ENCODE peak calls at places on chromosomes 1 and 21, in four cellular contexts. P, U, Q and X are unnamed samples.
A peak's percentile ranks its signal among the peaks of the same experiment; 100 is the strongest.

GRCh38 chr1:237416924-237417655 is 375.1 kb downstream of the RYR2 start:
- DNase-seq in Q (no peak), U (no peak), P (no peak), X (no peak)

GRCh38 chr1:39269791-39270342 is 65.4 kb downstream of the MACF1 start:
- DNase-seq in P (no peak), U (peak; percentile 55), Q (no peak), X (no peak)

GRCh38 chr21:41582866-41583265 is 74.9 kb upstream of the TMPRSS2 start:
- DNase-seq in P (no peak), U (no peak), Q (no peak), X (no peak)

GRCh38 chr1:39076127-39076798 is 50.1 kb downstream of the NDUFS5 start:
- DNase-seq in U (peak; percentile 29), Q (peak; percentile 65), P (no peak), X (no peak)

GRCh38 chr1:221887091-221887746 is 145.3 kb upstream of the DUSP10 start:
- DNase-seq in U (peak; percentile 100), Q (peak; percentile 35), P (peak; percentile 40), X (no peak)

GRCh38 chr1:175792126-175792525 is 48.7 kb upstream of the TNR start:
- DNase-seq in U (no peak), P (no peak), Q (no peak), X (no peak)

GRCh38 chr1:245418029-245418428 is 263.2 kb downstream of the KIF26B start:
- DNase-seq in Q (no peak), P (no peak), U (no peak), X (no peak)

GRCh38 chr21:35256468-35256988 is 207.4 kb upstream of the RUNX1 start:
- DNase-seq in U (peak; percentile 99), Q (peak; percentile 45), P (peak; percentile 88), X (no peak)

GRCh38 chr1:44031051-44031899 is at the start of gene SLC6A9:
- DNase-seq in P (peak; percentile 78), Q (no peak), U (peak; percentile 67), X (peak; percentile 57)

GRCh38 chr1:113391643-113392271 is 1.4 kb downstream of the MAGI3 start:
- DNase-seq in U (peak; percentile 63), P (no peak), Q (no peak), X (peak; percentile 4)

GRCh38 chr1:170836146-170836545 is 99.2 kb upstream of the MROH9 start:
- DNase-seq in U (no peak), P (no peak), Q (no peak), X (no peak)

GRCh38 chr1:6108937-6109636 is 63.4 kb downstream of the KCNAB2 start:
- DNase-seq in P (no peak), U (peak; percentile 50), Q (no peak), X (no peak)

GRCh38 chr1:53084589-53084971 is 22.6 kb downstream of the PODN start:
- DNase-seq in P (no peak), U (no peak), Q (no peak), X (no peak)

GRCh38 chr1:176696109-176696508 is 233.1 kb downstream of the PAPPA2 start:
- DNase-seq in Q (no peak), P (no peak), U (peak; percentile 84), X (no peak)

GRCh38 chr1:199170711-199171110 is 531.9 kb downstream of the PTPRC start:
- DNase-seq in P (no peak), U (peak; percentile 12), Q (no peak), X (no peak)

GRCh38 chr21:15121655-15122120 is 56.9 kb upstream of the NRIP1 start:
- DNase-seq in Q (no peak), P (peak; percentile 48), U (peak; percentile 11), X (no peak)

GRCh38 chr1:110087812-110088738 is 17.6 kb upstream of the ALX3 start:
- DNase-seq in U (peak; percentile 31), Q (peak; percentile 30), P (peak; percentile 42), X (no peak)

GRCh38 chr21:45590246-45590725 is 48.0 kb upstream of the SLC19A1 start:
- DNase-seq in U (peak; percentile 7), P (peak; percentile 71), Q (peak; percentile 33), X (peak; percentile 72)

GRCh38 chr21:43864313-43864805 is 664 bp upstream of the AGPAT3 start:
- DNase-seq in U (peak; percentile 50), P (peak; percentile 52), Q (no peak), X (peak; percentile 15)

GRCh38 chr1:226402615-226403521 is 5.0 kb downstream of the PARP1 start:
- DNase-seq in P (no peak), Q (no peak), U (no peak), X (no peak)

GRCh38 chr1:203776636-203777035 is 11.7 kb downstream of the LAX1 start:
- DNase-seq in U (no peak), P (no peak), Q (no peak), X (no peak)

GRCh38 chr1:219330669-219331068 is 157.0 kb downstream of the LYPLAL1 start:
- DNase-seq in P (no peak), Q (no peak), U (no peak), X (no peak)

GRCh38 chr1:43902058-43902831 is 31.4 kb upstream of the ARTN start:
- DNase-seq in P (no peak), Q (no peak), U (no peak), X (no peak)

GRCh38 chr1:65992160-65993046 is 199.7 kb downstream of the PDE4B start:
- DNase-seq in P (no peak), Q (no peak), U (no peak), X (no peak)

GRCh38 chr1:89581859-89582258 is 51.1 kb upstream of the LRRC8C start:
- DNase-seq in U (peak; percentile 44), P (no peak), Q (no peak), X (no peak)

GRCh38 chr1:170790651-170791071 is 126.7 kb downstream of the PRRX1 start:
- DNase-seq in Q (no peak), U (no peak), P (no peak), X (no peak)

GRCh38 chr1:31605908-31606427 is 11.5 kb upstream of the HCRTR1 start:
- DNase-seq in Q (no peak), P (no peak), U (peak; percentile 32), X (no peak)

GRCh38 chr1:90834354-90835171 is 117.5 kb upstream of the BARHL2 start:
- DNase-seq in P (no peak), Q (no peak), U (no peak), X (no peak)

GRCh38 chr1:173330149-173330951 is 123.2 kb upstream of the TNFSF4 start:
- DNase-seq in U (peak; percentile 52), Q (no peak), P (no peak), X (no peak)
- TF ChIP-seq CTCF in U (no peak), Q (no peak), P (no peak), X (no peak)

GRCh38 chr1:56411021-56411420 is 168.3 kb downstream of the PLPP3 start:
- DNase-seq in U (no peak), P (no peak), Q (no peak), X (no peak)
- H3K27ac ChIP-seq in U (no peak overlapping the region), P (no peak overlapping the region), Q (peak overlapping the region; percentile 51), X (no peak overlapping the region)

DNA sequence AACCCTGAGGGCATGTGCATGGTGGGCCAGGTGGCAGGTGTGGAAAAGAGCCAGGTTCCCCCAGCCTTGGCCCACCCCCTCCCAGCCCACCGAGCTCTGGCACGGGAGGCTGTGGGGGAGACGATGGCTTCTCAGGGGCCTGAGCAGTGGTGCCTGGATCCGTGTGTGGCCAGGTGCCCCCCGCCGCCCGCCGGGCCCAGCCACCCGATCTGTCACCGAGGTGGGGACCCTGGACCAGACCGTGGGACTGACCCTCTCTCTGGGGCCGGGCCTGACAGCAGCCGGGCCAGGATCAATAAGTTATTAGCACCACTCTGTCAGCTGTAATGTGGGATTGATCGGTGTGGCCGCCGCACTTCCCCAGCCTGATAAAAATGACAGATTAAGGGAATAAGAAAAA is 13.8 kb downstream of the SAMD11 start:
- DNase-seq in U (no peak), P (no peak), Q (no peak), X (no peak)
- H3K27me3 ChIP-seq in U (peaks cover 45% of the 10 kb centered on the region), P (peaks cover 5% of the 10 kb centered on the region), Q (no peaks in the 10 kb centered on the region), X (peaks cover 62% of the 10 kb centered on the region)

GRCh38 chr1:47617381-47618221 is 179.8 kb downstream of the FOXD2 start:
- DNase-seq in Q (no peak), P (peak; percentile 19), U (no peak), X (no peak)
- TF ChIP-seq CTCF in Q (no peak), P (no peak), U (no peak), X (no peak)

GRCh38 chr21:33924079-33924765 is 8.6 kb upstream of the ATP5PO start:
- DNase-seq in U (peak; percentile 52), Q (peak; percentile 86), P (peak; percentile 88), X (peak; percentile 89)
- H3K27ac ChIP-seq in U (no peak overlapping the region), Q (peak overlapping the region; percentile 88), P (no peak overlapping the region), X (no peak overlapping the region)

GRCh38 chr1:18344755-18345154 is 136.0 kb upstream of the KLHDC7A start:
- DNase-seq in Q (no peak), U (no peak), P (no peak), X (no peak)
- H3K27me3 ChIP-seq in Q (no peaks in the 10 kb centered on the region), U (no peaks in the 10 kb centered on the region), P (no peaks in the 10 kb centered on the region), X (no peaks in the 10 kb centered on the region)

GRCh38 chr1:205939690-205940330 is 3.4 kb downstream of the SLC26A9 start:
- DNase-seq in Q (no peak), U (no peak), P (peak; percentile 53), X (no peak)
- TF ChIP-seq CTCF in Q (no peak), U (no peak), P (no peak), X (no peak)

GRCh38 chr1:158112994-158113758 is 67.5 kb upstream of the CD1D start:
- DNase-seq in Q (no peak), U (no peak), P (no peak), X (peak; percentile 36)
- H3K27ac ChIP-seq in Q (no peak overlapping the region), U (no peak overlapping the region), P (no peak overlapping the region), X (no peak overlapping the region)